ENCODE peak calls at places on chromosomes 1 and 21, in six cellular contexts. One of them, this sample, is unnamed.

GRCh38 chr1:152167835-152168534 is 9.0 kb upstream of the RPTN start:
- DNase-seq in psoas muscle: no peak
- DNase-seq in right lobe of liver: no peak
- DNase-seq in AG04450: no peak
- DNase-seq in BJ: peak; percentile 87
- DNase-seq in dorsolateral prefrontal cortex: no peak
- DNase-seq in this sample: no peak

GRCh38 chr1:14961661-14962267 is 191.8 kb upstream of the TMEM51 start:
- DNase-seq in BJ: no peak
- DNase-seq in psoas muscle: no peak
- DNase-seq in dorsolateral prefrontal cortex: no peak
- DNase-seq in right lobe of liver: no peak
- DNase-seq in AG04450: no peak
- DNase-seq in this sample: no peak

GRCh38 chr1:55316494-55316893 is 101.3 kb upstream of the USP24 start:
- DNase-seq in psoas muscle: no peak
- DNase-seq in right lobe of liver: no peak
- DNase-seq in AG04450: no peak
- DNase-seq in BJ: no peak
- DNase-seq in dorsolateral prefrontal cortex: no peak
- DNase-seq in this sample: no peak

GRCh38 chr1:43048601-43049011 is 89.9 kb upstream of the SLC2A1 start:
- DNase-seq in psoas muscle: no peak
- DNase-seq in right lobe of liver: no peak
- DNase-seq in BJ: no peak
- DNase-seq in dorsolateral prefrontal cortex: no peak
- DNase-seq in AG04450: no peak
- DNase-seq in this sample: no peak

GRCh38 chr1:46171872-46172271 is 3.0 kb upstream of the TSPAN1 start:
- DNase-seq in BJ: no peak
- DNase-seq in dorsolateral prefrontal cortex: no peak
- DNase-seq in AG04450: no peak
- DNase-seq in right lobe of liver: no peak
- DNase-seq in psoas muscle: no peak
- DNase-seq in this sample: no peak

GRCh38 chr1:234848972-234849641 is 239.1 kb upstream of the IRF2BP2 start:
- DNase-seq in right lobe of liver: no peak
- DNase-seq in psoas muscle: no peak
- DNase-seq in dorsolateral prefrontal cortex: no peak
- DNase-seq in BJ: peak; percentile 82
- DNase-seq in AG04450: no peak
- DNase-seq in this sample: no peak

GRCh38 chr1:108560430-108561144 is 687 bp downstream of the EEIG2 start:
- DNase-seq in BJ: no peak
- DNase-seq in AG04450: no peak
- DNase-seq in psoas muscle: peak; percentile 56
- DNase-seq in right lobe of liver: peak; percentile 63
- DNase-seq in dorsolateral prefrontal cortex: peak; percentile 44
- DNase-seq in this sample: peak; percentile 23

GRCh38 chr1:113021430-113022085 is 51.4 kb upstream of the LRIG2 start:
- DNase-seq in dorsolateral prefrontal cortex: no peak
- DNase-seq in psoas muscle: no peak
- DNase-seq in BJ: peak; percentile 12
- DNase-seq in AG04450: no peak
- DNase-seq in right lobe of liver: no peak
- DNase-seq in this sample: no peak

GRCh38 chr21:45322231-45322959 is 34.7 kb upstream of the POFUT2 start:
- DNase-seq in BJ: no peak
- DNase-seq in AG04450: no peak
- DNase-seq in psoas muscle: no peak
- DNase-seq in dorsolateral prefrontal cortex: no peak
- DNase-seq in right lobe of liver: peak; percentile 29
- DNase-seq in this sample: no peak

GRCh38 chr1:37255111-37255795 is 219.1 kb upstream of the ZC3H12A start:
- DNase-seq in dorsolateral prefrontal cortex: peak; percentile 67
- DNase-seq in psoas muscle: no peak
- DNase-seq in AG04450: no peak
- DNase-seq in right lobe of liver: no peak
- DNase-seq in BJ: no peak
- DNase-seq in this sample: peak; percentile 87

GRCh38 chr1:20080441-20081330 is 10.7 kb downstream of the PLA2G5 start:
- DNase-seq in AG04450: no peak
- DNase-seq in BJ: no peak
- DNase-seq in right lobe of liver: no peak
- DNase-seq in psoas muscle: no peak
- DNase-seq in dorsolateral prefrontal cortex: no peak
- DNase-seq in this sample: no peak

GRCh38 chr1:82934069-82934468 is 1064.9 kb downstream of the TTLL7 start:
- DNase-seq in psoas muscle: peak; percentile 35
- DNase-seq in AG04450: no peak
- DNase-seq in dorsolateral prefrontal cortex: no peak
- DNase-seq in right lobe of liver: no peak
- DNase-seq in BJ: no peak
- DNase-seq in this sample: no peak

GRCh38 chr1:145872421-145872891 is 13.2 kb downstream of the ANKRD35 start:
- DNase-seq in BJ: no peak
- DNase-seq in right lobe of liver: peak; percentile 86
- DNase-seq in psoas muscle: peak; percentile 93
- DNase-seq in dorsolateral prefrontal cortex: peak; percentile 18
- DNase-seq in AG04450: no peak
- DNase-seq in this sample: no peak

GRCh38 chr1:224783006-224783651 is 146.3 kb upstream of the DNAH14 start:
- DNase-seq in BJ: no peak
- DNase-seq in right lobe of liver: no peak
- DNase-seq in AG04450: no peak
- DNase-seq in dorsolateral prefrontal cortex: no peak
- DNase-seq in psoas muscle: no peak
- DNase-seq in this sample: no peak

GRCh38 chr1:115158181-115158580 is 68.9 kb upstream of the TSPAN2 start:
- DNase-seq in BJ: no peak
- DNase-seq in psoas muscle: peak; percentile 67
- DNase-seq in AG04450: no peak
- DNase-seq in right lobe of liver: no peak
- DNase-seq in dorsolateral prefrontal cortex: no peak
- DNase-seq in this sample: no peak

GRCh38 chr1:33367488-33368405 is 46.8 kb upstream of the A3GALT2 start:
- DNase-seq in right lobe of liver: peak; percentile 89
- DNase-seq in BJ: no peak
- DNase-seq in AG04450: no peak
- DNase-seq in psoas muscle: peak; percentile 95
- DNase-seq in dorsolateral prefrontal cortex: peak; percentile 89
- DNase-seq in this sample: peak; percentile 81

GRCh38 chr1:80250573-80251168 is 1244.1 kb upstream of the ADGRL4 start:
- DNase-seq in right lobe of liver: no peak
- DNase-seq in BJ: no peak
- DNase-seq in AG04450: no peak
- DNase-seq in psoas muscle: no peak
- DNase-seq in dorsolateral prefrontal cortex: no peak
- DNase-seq in this sample: no peak

GRCh38 chr1:103190746-103191145 is 82.4 kb upstream of the COL11A1 start:
- DNase-seq in dorsolateral prefrontal cortex: no peak
- DNase-seq in BJ: peak; percentile 15
- DNase-seq in AG04450: no peak
- DNase-seq in psoas muscle: no peak
- DNase-seq in right lobe of liver: no peak
- DNase-seq in this sample: no peak

GRCh38 chr1:113745425-113745824 is 13.9 kb downstream of the PHTF1 start:
- DNase-seq in BJ: no peak
- DNase-seq in psoas muscle: no peak
- DNase-seq in right lobe of liver: no peak
- DNase-seq in AG04450: no peak
- DNase-seq in dorsolateral prefrontal cortex: no peak
- DNase-seq in this sample: no peak

DNA sequence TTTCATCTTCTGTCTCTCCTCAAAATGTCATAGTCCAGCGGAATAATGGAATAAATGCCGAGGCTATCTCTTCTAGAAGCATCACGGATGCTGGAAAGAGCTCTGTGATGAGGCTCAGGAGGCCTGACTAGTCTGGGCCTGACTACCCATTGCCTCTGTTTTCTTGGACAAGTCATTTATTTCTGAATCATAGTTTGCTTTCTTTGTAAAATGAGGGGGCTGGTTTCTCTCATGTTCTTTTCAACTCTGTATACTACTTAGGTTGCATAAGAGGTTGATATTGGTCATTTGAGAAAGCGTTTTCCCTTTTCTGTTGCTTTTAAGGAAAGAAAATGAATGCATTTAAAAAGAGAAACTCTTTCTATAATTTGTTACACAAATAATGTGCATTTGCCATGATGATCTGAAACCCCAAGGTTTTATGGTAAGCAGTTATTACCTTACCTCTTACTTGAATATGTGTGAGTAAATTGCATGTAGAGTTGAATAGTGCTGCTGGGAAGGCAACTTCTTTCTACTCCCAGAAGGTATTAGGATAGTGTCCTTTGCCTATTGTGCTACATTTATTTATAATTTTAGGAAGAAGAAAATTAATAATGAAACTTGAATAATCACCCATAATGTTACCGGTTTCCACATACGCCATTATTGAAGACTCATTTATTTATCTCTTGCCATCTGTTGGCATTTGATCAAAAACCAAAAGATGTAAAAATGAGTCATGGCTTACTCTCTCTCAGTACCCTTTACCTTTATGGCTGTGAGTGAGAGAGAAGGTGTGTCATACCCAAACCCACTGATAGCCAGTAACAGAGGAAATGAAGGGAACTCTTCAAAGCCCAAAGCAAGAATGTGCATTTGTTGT is 179.1 kb downstream of the FASLG start:
- DNase-seq in BJ: no peak
- DNase-seq in psoas muscle: no peak
- DNase-seq in right lobe of liver: no peak
- DNase-seq in dorsolateral prefrontal cortex: no peak
- DNase-seq in AG04450: no peak
- DNase-seq in this sample: no peak
- H3K27me3 ChIP-seq in BJ: no peaks in the 10 kb centered on the region
- H3K27me3 ChIP-seq in psoas muscle: no peaks in the 10 kb centered on the region
- H3K27me3 ChIP-seq in right lobe of liver: no peaks in the 10 kb centered on the region
- H3K27me3 ChIP-seq in dorsolateral prefrontal cortex: no peaks in the 10 kb centered on the region
- H3K27me3 ChIP-seq in AG04450: no peaks in the 10 kb centered on the region
- H3K27me3 ChIP-seq in this sample: no peaks in the 10 kb centered on the region

DNA sequence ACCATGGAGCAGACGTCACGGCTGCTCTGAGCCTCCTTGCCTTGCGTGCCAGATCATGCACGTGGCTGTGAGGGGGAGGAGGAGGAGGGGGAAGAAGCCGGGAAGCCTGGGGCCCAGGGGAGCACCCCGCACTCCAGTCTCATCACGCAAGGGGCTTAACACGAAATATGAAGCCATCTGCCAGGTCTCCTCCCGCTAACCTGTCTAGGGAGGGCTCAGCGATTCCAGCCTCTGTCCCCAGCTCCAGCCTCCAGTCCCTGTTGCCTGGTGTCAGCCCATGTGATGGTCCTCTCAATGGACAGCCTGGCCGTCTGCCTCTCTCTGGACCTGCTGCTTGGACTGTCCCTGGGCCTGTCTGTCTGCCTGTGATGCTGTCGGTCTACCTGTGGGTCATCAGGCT is 22.5 kb upstream of the C1QA start:
- DNase-seq in AG04450: no peak
- DNase-seq in right lobe of liver: no peak
- DNase-seq in dorsolateral prefrontal cortex: no peak
- DNase-seq in psoas muscle: peak; percentile 32
- DNase-seq in BJ: no peak
- DNase-seq in this sample: no peak
- H3K27me3 ChIP-seq in AG04450: peaks cover 32% of the 10 kb centered on the region
- H3K27me3 ChIP-seq in right lobe of liver: no peaks in the 10 kb centered on the region
- H3K27me3 ChIP-seq in dorsolateral prefrontal cortex: peaks cover 63% of the 10 kb centered on the region
- H3K27me3 ChIP-seq in psoas muscle: peaks cover 53% of the 10 kb centered on the region
- H3K27me3 ChIP-seq in BJ: peaks cover 20% of the 10 kb centered on the region
- H3K27me3 ChIP-seq in this sample: peaks cover 56% of the 10 kb centered on the region

GRCh38 chr1:228782662-228783414 is 47.6 kb downstream of the RHOU start:
- DNase-seq in psoas muscle: peak; percentile 54
- DNase-seq in right lobe of liver: no peak
- DNase-seq in BJ: no peak
- DNase-seq in dorsolateral prefrontal cortex: no peak
- DNase-seq in AG04450: no peak
- DNase-seq in this sample: no peak

GRCh38 chr1:228783415-228784045 is 48.3 kb downstream of the RHOU start:
- DNase-seq in BJ: no peak
- DNase-seq in right lobe of liver: no peak
- DNase-seq in dorsolateral prefrontal cortex: no peak
- DNase-seq in AG04450: no peak
- DNase-seq in psoas muscle: no peak
- DNase-seq in this sample: no peak

GRCh38 chr1:228784191-228784590 is 48.9 kb downstream of the RHOU start:
- DNase-seq in AG04450: no peak
- DNase-seq in BJ: no peak
- DNase-seq in psoas muscle: no peak
- DNase-seq in dorsolateral prefrontal cortex: no peak
- DNase-seq in right lobe of liver: no peak
- DNase-seq in this sample: no peak

GRCh38 chr1:228785366-228786085 is 50.2 kb downstream of the RHOU start:
- DNase-seq in right lobe of liver: no peak
- DNase-seq in BJ: no peak
- DNase-seq in dorsolateral prefrontal cortex: peak; percentile 44
- DNase-seq in psoas muscle: no peak
- DNase-seq in AG04450: no peak
- DNase-seq in this sample: no peak

GRCh38 chr1:228786361-228787129 is 51.3 kb downstream of the RHOU start:
- DNase-seq in dorsolateral prefrontal cortex: no peak
- DNase-seq in psoas muscle: no peak
- DNase-seq in right lobe of liver: no peak
- DNase-seq in BJ: no peak
- DNase-seq in AG04450: no peak
- DNase-seq in this sample: no peak
- H3K27me3 ChIP-seq in dorsolateral prefrontal cortex: no peaks in the 10 kb centered on the region
- H3K27me3 ChIP-seq in psoas muscle: no peaks in the 10 kb centered on the region
- H3K27me3 ChIP-seq in right lobe of liver: no peaks in the 10 kb centered on the region
- H3K27me3 ChIP-seq in BJ: peaks cover 2% of the 10 kb centered on the region
- H3K27me3 ChIP-seq in AG04450: peaks cover 7% of the 10 kb centered on the region
- H3K27me3 ChIP-seq in this sample: no peaks in the 10 kb centered on the region

DNA sequence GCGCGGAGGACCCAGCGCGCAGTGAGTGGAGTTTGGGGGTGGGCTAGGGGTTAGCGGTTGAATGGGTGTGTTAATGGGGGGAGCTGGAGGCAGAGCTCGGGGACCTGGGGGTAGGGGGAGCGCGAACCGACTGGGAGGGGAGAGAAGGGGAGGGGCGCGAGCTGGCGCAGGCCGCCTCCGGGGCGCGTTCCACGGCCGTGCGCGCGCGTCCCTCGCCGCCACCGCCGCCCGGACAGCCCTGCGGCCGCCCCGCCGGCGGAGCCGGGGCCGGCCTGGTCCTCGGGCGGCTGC is at the start of gene ADGRL2:
- DNase-seq in BJ: no peak
- DNase-seq in right lobe of liver: peak; percentile 68
- DNase-seq in dorsolateral prefrontal cortex: no peak
- DNase-seq in AG04450: no peak
- DNase-seq in psoas muscle: no peak
- DNase-seq in this sample: peak; percentile 63
- H3K27me3 ChIP-seq in BJ: peaks cover 1% of the 10 kb centered on the region
- H3K27me3 ChIP-seq in right lobe of liver: no peaks in the 10 kb centered on the region
- H3K27me3 ChIP-seq in dorsolateral prefrontal cortex: peaks cover 16% of the 10 kb centered on the region
- H3K27me3 ChIP-seq in AG04450: peaks cover 4% of the 10 kb centered on the region
- H3K27me3 ChIP-seq in psoas muscle: peaks cover 34% of the 10 kb centered on the region
- H3K27me3 ChIP-seq in this sample: no peaks in the 10 kb centered on the region

This sample was measured in NT2/D1.